ENCODE peak calls at places on chromosome 13, in six cellular contexts. J is fibroblast of lung; K is osteoblast; W is heart left ventricle; P is cardiac muscle cell; R is CD8-positive, alpha-beta memory T cell. E is an unnamed sample.

GRCh38 chr13:31236211-31236786 is 36.5 kb downstream of the B3GLCT start:
- DNase-seq in J (peak; percentile 72), K (peak; percentile 68), W (no peak), P (peak; percentile 75), R (no peak), E (peak; percentile 24)

GRCh38 chr13:95243207-95243606 is 58.0 kb downstream of the ABCC4 start:
- DNase-seq in J (no peak), K (no peak), W (no peak), P (no peak), R (no peak), E (no peak)

GRCh38 chr13:40109324-40109958 is 454.0 kb downstream of the COG6 start:
- DNase-seq in J (peak; percentile 96), K (peak; percentile 84), W (no peak), P (peak; percentile 95), R (no peak), E (no peak)

GRCh38 chr13:43058318-43058674 is 34.9 kb downstream of the DNAJC15 start:
- DNase-seq in J (peak; percentile 39), K (no peak), W (no peak), P (peak; percentile 66), R (no peak), E (peak; percentile 15)

GRCh38 chr13:73060251-73061160 is 1.7 kb downstream of the KLF5 start:
- DNase-seq in J (peak; percentile 78), K (peak; percentile 94), W (no peak), P (peak; percentile 75), R (no peak), E (no peak)

GRCh38 chr13:23025848-23026608 is 154.8 kb upstream of the SGCG start:
- DNase-seq in J (no peak), K (no peak), W (no peak), P (no peak), R (no peak), E (no peak)

GRCh38 chr13:30408319-30409101 is 13.8 kb upstream of the UBE2L5 start:
- DNase-seq in J (peak; percentile 89), K (peak; percentile 97), W (peak; percentile 97), P (peak; percentile 96), R (peak; percentile 81), E (peak; percentile 97)

GRCh38 chr13:42378383-42378780 is 106.4 kb downstream of the AKAP11 start:
- DNase-seq in J (no peak), K (no peak), W (no peak), P (no peak), R (no peak), E (no peak)

GRCh38 chr13:80389073-80390038 is 48.4 kb upstream of the SPRY2 start:
- DNase-seq in J (peak; percentile 15), K (no peak), W (no peak), P (peak; percentile 61), R (no peak), E (no peak)

GRCh38 chr13:21475115-21475514 is 16.0 kb upstream of the ZDHHC20 start:
- DNase-seq in J (no peak), K (no peak), W (no peak), P (no peak), R (no peak), E (no peak)

GRCh38 chr13:21117104-21117809 is 55.9 kb upstream of the LATS2 start:
- DNase-seq in J (no peak), K (no peak), W (no peak), P (no peak), R (no peak), E (no peak)

GRCh38 chr13:108594153-108594552 is 35.3 kb upstream of the MYO16 start:
- DNase-seq in J (no peak), K (no peak), W (no peak), P (no peak), R (no peak), E (no peak)

GRCh38 chr13:106105153-106105552 is 430.3 kb downstream of the EFNB2 start:
- DNase-seq in J (no peak), K (no peak), W (no peak), P (no peak), R (no peak), E (no peak)

GRCh38 chr13:113785051-113786010 is 26.3 kb downstream of the TMEM255B start:
- DNase-seq in J (peak; percentile 77), K (peak; percentile 95), W (no peak), P (peak; percentile 19), R (no peak), E (no peak)

GRCh38 chr13:28606466-28606865 is 52.5 kb upstream of the POMP start:
- DNase-seq in J (no peak), K (no peak), W (no peak), P (no peak), R (no peak), E (no peak)

GRCh38 chr13:37338721-37339120 is 233.3 kb upstream of the CSNK1A1L start:
- DNase-seq in J (no peak), K (no peak), W (no peak), P (peak; percentile 5), R (no peak), E (no peak)

GRCh38 chr13:30169442-30169841 is 137.9 kb downstream of the KATNAL1 start:
- DNase-seq in J (no peak), K (no peak), W (no peak), P (no peak), R (no peak), E (no peak)

GRCh38 chr13:26989261-26990007 is 182.2 kb downstream of the USP12 start:
- DNase-seq in J (no peak), K (no peak), W (no peak), P (no peak), R (no peak), E (no peak)
- H3K4me1 ChIP-seq in J (peaks cover 7% of the 10 kb centered on the region), K (peaks cover 10% of the 10 kb centered on the region), W (peaks cover 5% of the 10 kb centered on the region), P (peaks cover under 1% of the 10 kb centered on the region), R (no peaks in the 10 kb centered on the region), E (peaks cover under 1% of the 10 kb centered on the region)

GRCh38 chr13:99659234-99659633 is 158.0 kb downstream of the TM9SF2 start:
- DNase-seq in J (no peak), K (no peak), W (no peak), P (no peak), R (no peak), E (no peak)
- H3K4me1 ChIP-seq in J (no peaks in the 10 kb centered on the region), K (peaks cover 12% of the 10 kb centered on the region), W (peaks cover 33% of the 10 kb centered on the region), P (peaks cover 31% of the 10 kb centered on the region), R (peaks cover 51% of the 10 kb centered on the region), E (peaks cover 3% of the 10 kb centered on the region)

DNA sequence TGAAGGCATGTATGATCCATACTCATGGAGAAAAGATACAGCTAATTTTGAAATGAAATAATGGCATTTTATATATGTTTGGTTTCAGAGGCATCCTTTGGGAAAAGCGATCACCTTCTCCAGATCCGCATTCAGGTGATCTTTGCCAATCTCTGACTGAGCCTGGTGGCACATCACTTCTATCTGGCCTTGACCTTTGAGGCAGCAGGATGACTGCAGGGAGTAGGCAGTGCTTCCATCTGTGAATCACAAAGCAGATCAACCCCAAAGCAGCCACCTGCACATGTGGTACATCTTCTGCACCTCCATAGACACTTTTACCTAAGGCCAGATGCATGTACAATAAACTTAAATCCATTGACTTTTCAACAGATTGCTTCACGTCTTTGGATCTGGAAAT is 53.4 kb downstream of the SPATA13 start:
- DNase-seq in J (no peak), K (no peak), W (no peak), P (no peak), R (no peak), E (no peak)
- H3K4me1 ChIP-seq in J (no peaks in the 10 kb centered on the region), K (no peaks in the 10 kb centered on the region), W (peaks cover 40% of the 10 kb centered on the region), P (no peaks in the 10 kb centered on the region), R (peaks cover 6% of the 10 kb centered on the region), E (no peaks in the 10 kb centered on the region)

DNA sequence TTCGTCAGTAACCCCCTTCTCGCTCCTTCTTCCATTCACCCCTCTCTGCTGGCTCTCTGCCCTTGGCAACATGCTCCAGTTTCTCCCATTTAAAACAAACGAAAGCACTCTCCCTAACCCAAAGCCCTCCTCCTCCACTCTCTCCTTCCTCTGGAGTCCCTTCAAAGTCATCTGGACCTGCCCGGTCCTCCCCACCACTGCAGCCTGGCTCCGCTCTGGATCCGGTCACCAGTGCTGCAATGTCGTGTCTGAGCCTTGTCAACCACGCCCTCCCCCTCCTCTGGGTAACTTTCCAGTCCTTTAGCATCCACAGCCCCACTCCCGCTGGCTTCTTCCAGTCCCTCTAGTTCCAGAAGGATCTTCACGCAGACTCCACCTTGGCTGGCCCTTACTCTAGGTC is 55.0 kb downstream of the STK24 start:
- DNase-seq in J (no peak), K (no peak), W (no peak), P (peak; percentile 29), R (no peak), E (no peak)
- H3K4me1 ChIP-seq in J (peaks cover 5% of the 10 kb centered on the region), K (peaks cover 4% of the 10 kb centered on the region), W (peaks cover 91% of the 10 kb centered on the region), P (peaks cover 57% of the 10 kb centered on the region), R (peaks cover 60% of the 10 kb centered on the region), E (peaks cover 4% of the 10 kb centered on the region)

GRCh38 chr13:110214637-110215036 is 92.3 kb downstream of the COL4A1 start:
- DNase-seq in J (peak; percentile 57), K (no peak), W (no peak), P (peak; percentile 30), R (no peak), E (no peak)
- H3K4me1 ChIP-seq in J (peaks cover 24% of the 10 kb centered on the region), K (peaks cover 24% of the 10 kb centered on the region), W (peaks cover 45% of the 10 kb centered on the region), P (peaks cover 12% of the 10 kb centered on the region), R (no peaks in the 10 kb centered on the region), E (no peaks in the 10 kb centered on the region)

DNA sequence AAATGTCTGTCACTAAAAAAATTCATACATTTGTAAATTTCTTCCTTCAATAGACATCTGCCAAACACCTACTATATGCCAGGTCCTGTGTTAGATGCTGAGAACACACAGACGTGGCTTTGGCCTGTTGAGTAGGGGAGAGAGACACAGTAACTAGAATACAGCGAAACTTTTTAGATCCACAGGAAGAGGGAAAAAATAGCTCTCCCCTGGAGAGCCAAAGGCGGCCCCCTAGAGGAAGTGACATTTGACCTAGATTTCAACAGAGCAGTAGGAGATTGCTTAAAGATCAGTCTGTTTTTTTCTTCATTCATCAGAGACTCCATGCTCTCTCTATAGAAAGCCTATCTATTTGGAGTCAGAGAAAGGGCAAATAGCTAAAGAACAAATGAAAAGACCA is 11.3 kb downstream of the LCP1 start:
- DNase-seq in J (peak; percentile 45), K (no peak), W (no peak), P (peak; percentile 69), R (no peak), E (no peak)
- H3K4me1 ChIP-seq in J (no peaks in the 10 kb centered on the region), K (no peaks in the 10 kb centered on the region), W (peaks cover 100% of the 10 kb centered on the region), P (peaks cover 11% of the 10 kb centered on the region), R (peaks cover 99% of the 10 kb centered on the region), E (no peaks in the 10 kb centered on the region)

GRCh38 chr13:50079278-50080157 is 64.3 kb downstream of the KCNRG start:
- DNase-seq in J (peak; percentile 33), K (no peak), W (no peak), P (no peak), R (no peak), E (no peak)
- H3K4me1 ChIP-seq in J (peaks cover 8% of the 10 kb centered on the region), K (peaks cover 42% of the 10 kb centered on the region), W (peaks cover 75% of the 10 kb centered on the region), P (no peaks in the 10 kb centered on the region), R (peaks cover 13% of the 10 kb centered on the region), E (no peaks in the 10 kb centered on the region)

E was measured in BE2C.